ENCODE peak calls at places on chromosomes 2 and 18, in ten cellular contexts. A is aorta; I is posterior vena cava; X is AG10803; W is memory B cell; F is NCI-H2029 treated with DMSO at 0.1 percent for 48 hours; Q is stimulated activated naive CD4-positive, alpha-beta T cell; U is pancreas; N is fibroblast of the aortic adventitia; T is GM13976. M is an unnamed sample.
A peak's percentile ranks its signal among the peaks of the same experiment; 100 is the strongest.

GRCh38 chr2:219214141-219214540 is 4.6 kb downstream of the ABCB6 start:
- DNase-seq in N (no peak), A (no peak), X (no peak), W (no peak), Q (no peak), T (no peak), I (peak; percentile 37), U (no peak), F (no peak), M (no peak)

GRCh38 chr2:12787891-12788783 is 71.4 kb downstream of the TRIB2 start:
- DNase-seq in A (no peak), I (no peak), Q (no peak), T (no peak), W (no peak), F (no peak), U (no peak), N (peak; percentile 98), X (peak; percentile 89), M (no peak)

GRCh38 chr2:11200651-11201050 is 45.4 kb downstream of the SLC66A3 start:
- DNase-seq in U (no peak), N (no peak), Q (no peak), A (no peak), W (no peak), I (no peak), T (no peak), F (no peak), X (no peak), M (no peak)

GRCh38 chr2:112494839-112495238 is 12.9 kb downstream of the TTL start:
- DNase-seq in Q (no peak), X (no peak), A (no peak), T (no peak), U (no peak), N (no peak), I (no peak), W (no peak), F (no peak), M (no peak)

GRCh38 chr2:157345647-157346389 is 20.2 kb upstream of the ERMN start:
- DNase-seq in F (no peak), T (no peak), A (no peak), I (no peak), U (no peak), N (no peak), Q (no peak), X (no peak), W (no peak), M (no peak)

GRCh38 chr2:148554459-148555247 is 89.9 kb upstream of the EPC2 start:
- DNase-seq in I (no peak), A (no peak), U (no peak), W (no peak), X (peak; percentile 13), N (no peak), F (no peak), T (no peak), Q (no peak), M (no peak)

GRCh38 chr18:36284671-36285295 is 12.7 kb upstream of the FHOD3 start:
- DNase-seq in I (no peak), Q (peak; percentile 56), W (peak; percentile 35), U (peak; percentile 19), N (peak; percentile 84), F (peak; percentile 7), T (peak; percentile 52), A (no peak), X (peak; percentile 70), M (peak; percentile 14)

GRCh38 chr18:77127769-77128671 is 4.6 kb downstream of the MBP start:
- DNase-seq in Q (peak; percentile 57), T (no peak), A (no peak), U (peak; percentile 61), X (peak; percentile 96), N (peak; percentile 97), F (peak; percentile 38), I (no peak), W (no peak), M (no peak)

GRCh38 chr2:85053802-85054201 is 79.4 kb upstream of the TCF7L1 start:
- DNase-seq in U (no peak), I (no peak), F (no peak), N (peak; percentile 30), A (no peak), Q (no peak), X (peak; percentile 35), W (no peak), T (no peak), M (no peak)

GRCh38 chr2:174717273-174717672 is 47.0 kb downstream of the CHRNA1 start:
- DNase-seq in A (no peak), T (no peak), F (no peak), N (no peak), I (no peak), Q (peak; percentile 76), X (peak; percentile 71), U (no peak), W (no peak), M (no peak)

GRCh38 chr2:189413249-189413648 is 28.0 kb upstream of the WDR75 start:
- DNase-seq in X (no peak), T (no peak), N (no peak), F (no peak), A (no peak), U (no peak), Q (no peak), I (no peak), W (no peak), M (no peak)

GRCh38 chr18:13137939-13138821 is 80.4 kb upstream of the LDLRAD4 start:
- DNase-seq in N (no peak), W (peak; percentile 33), U (peak; percentile 37), F (peak; percentile 39), A (no peak), I (peak; percentile 83), Q (peak; percentile 75), X (peak; percentile 53), T (peak; percentile 85), M (peak; percentile 75)

M was measured in activated naive CD8-positive, alpha-beta T cell treated with anti-CD3 and anti-CD28 coated beads for 36 hours.